ENCODE peak calls at places on chromosome 14, in six cellular contexts. Q is nephron progenitor cell, G is lower leg skin, R is BE2C, I is lung, D is RWPE1. L is an unnamed sample.

GRCh38 chr14:54919330-54919729 is 16.7 kb upstream of the GCH1 start:
- DNase-seq in G (no peak), D (no peak), R (no peak), I (no peak), Q (no peak), L (no peak)

GRCh38 chr14:62436256-62436655 is 609.0 kb downstream of the KCNH5 start:
- DNase-seq in R (no peak), Q (no peak), I (no peak), D (no peak), G (no peak), L (no peak)

GRCh38 chr14:70289138-70289537 is 70.3 kb downstream of the COX16 start:
- DNase-seq in D (no peak), R (no peak), Q (no peak), I (no peak), G (no peak), L (no peak)

GRCh38 chr14:61752626-61753025 is 9.6 kb upstream of the SNAPC1 start:
- DNase-seq in I (no peak), D (no peak), G (no peak), Q (no peak), R (no peak), L (no peak)

GRCh38 chr14:41642402-41643195 is 35.9 kb downstream of the LRFN5 start:
- DNase-seq in Q (no peak), D (no peak), R (no peak), I (no peak), G (no peak), L (no peak)

GRCh38 chr14:74591899-74592298 is 20.1 kb downstream of the LTBP2 start:
- DNase-seq in I (no peak), G (no peak), R (no peak), Q (no peak), D (no peak), L (no peak)

GRCh38 chr14:39212034-39212433 is 21.7 kb upstream of the MIA2 start:
- DNase-seq in Q (no peak), G (no peak), R (no peak), D (no peak), I (no peak), L (no peak)

GRCh38 chr14:39107624-39108023 is 4.6 kb upstream of the SEC23A start:
- DNase-seq in D (peak; percentile 43), G (no peak), R (no peak), I (no peak), Q (no peak), L (no peak)

GRCh38 chr14:99562848-99563748 is 40.9 kb downstream of the CCDC85C start:
- DNase-seq in R (peak; percentile 93), D (peak; percentile 33), I (peak; percentile 84), Q (peak; percentile 92), G (no peak), L (peak; percentile 89)

GRCh38 chr14:74133833-74134481 is 49.2 kb downstream of the LIN52 start:
- DNase-seq in R (no peak), I (no peak), G (no peak), Q (no peak), D (no peak), L (no peak)

GRCh38 chr14:100905166-100905565 is 1.6 kb upstream of the RTL1 start:
- DNase-seq in D (no peak), Q (no peak), G (no peak), I (no peak), R (no peak), L (no peak)

GRCh38 chr14:100906420-100906819 is 2.9 kb upstream of the RTL1 start:
- DNase-seq in I (no peak), Q (peak; percentile 43), R (no peak), D (peak; percentile 26), G (no peak), L (no peak)

GRCh38 chr14:100902792-100903191 is 730 bp downstream of the RTL1 start:
- DNase-seq in G (no peak), I (peak; percentile 20), R (peak; percentile 62), Q (no peak), D (no peak), L (no peak)

GRCh38 chr14:100903672-100904185 is at the start of gene RTL1:
- DNase-seq in R (no peak), Q (no peak), D (no peak), G (no peak), I (peak; percentile 9), L (no peak)

GRCh38 chr14:100904307-100905019 is 941 bp upstream of the RTL1 start:
- DNase-seq in D (no peak), I (peak; percentile 16), G (peak; percentile 77), R (peak; percentile 71), Q (peak; percentile 81), L (peak; percentile 70)
- TF ChIP-seq CTCF in D (no peak), I (no peak), G (no peak), R (peak; percentile 61), Q (peak; percentile 60), L (peak; percentile 79)

GRCh38 chr14:22220427-22220826 is 368.6 kb downstream of the DAD1 start:
- DNase-seq in G (no peak), Q (no peak), I (no peak), D (peak; percentile 17), R (no peak), L (no peak)
- TF ChIP-seq CTCF in G (no peak), Q (no peak), I (no peak), D (peak; percentile 14), R (no peak), L (no peak)

DNA sequence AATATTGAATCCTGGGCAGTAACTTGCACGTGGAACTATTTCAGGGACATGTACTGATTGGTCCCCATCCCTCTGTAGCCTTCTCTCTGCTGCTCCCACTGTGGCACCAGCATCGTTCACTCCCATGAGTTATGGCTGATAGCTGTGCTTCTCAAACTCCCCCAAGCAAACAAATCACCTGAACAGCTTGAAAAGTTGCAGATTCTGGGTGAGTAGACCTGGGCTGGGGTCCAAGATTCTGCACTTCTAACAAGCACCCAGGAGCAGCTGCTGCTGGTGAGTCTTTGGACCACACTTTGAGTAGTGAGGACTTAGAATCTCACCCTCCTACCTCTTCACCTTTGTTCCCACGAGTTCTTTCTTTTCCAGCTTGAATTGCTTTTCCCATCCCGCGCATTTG is 49.4 kb upstream of the ZFP36L1 start:
- DNase-seq in Q (no peak), R (no peak), I (peak; percentile 25), G (no peak), D (no peak), L (no peak)
- TF ChIP-seq CTCF in Q (no peak), R (no peak), I (no peak), G (no peak), D (no peak), L (no peak)

GRCh38 chr14:24093901-24094838 is at the start of gene PCK2:
- DNase-seq in I (peak; percentile 96), Q (peak; percentile 85), D (peak; percentile 97), G (peak; percentile 99), R (peak; percentile 98), L (peak; percentile 74)
- TF ChIP-seq CTCF in I (no peak), Q (no peak), D (no peak), G (peak; percentile 20), R (peak; percentile 11), L (peak; percentile 11)

L was measured in progenitor cell of endocrine pancreas.